ENCODE peak calls at places on chromosomes 4 and X, in six cellular contexts. R, L, E, N, Z and O are unnamed samples.

GRCh38 chr4:48017108-48017527 is 546 bp downstream of the NIPAL1 start:
- DNase-seq in R (peak), L (peak), E (peak), N (peak), Z (no peak), O (peak)

GRCh38 chr4:106898621-106899230 is 137.4 kb downstream of the DKK2 start:
- DNase-seq in R (peak), L (peak), E (no peak), N (peak), Z (peak), O (peak)

GRCh38 chrX:46577116-46578005 is 3.8 kb downstream of the CHST7 start:
- DNase-seq in R (peak), L (peak), E (no peak), N (no peak), Z (no peak), O (peak)

GRCh38 chrX:31590581-31591113 is 518.8 kb upstream of the FTHL17 start:
- DNase-seq in R (peak), L (peak), E (no peak), N (no peak), Z (no peak), O (peak)

GRCh38 chrX:42237956-42238355 is 314.6 kb upstream of the CASK start:
- DNase-seq in R (peak), L (no peak), E (no peak), N (no peak), Z (no peak), O (no peak)

GRCh38 chr4:181475781-181476180 is 767.4 kb upstream of the TENM3 start:
- DNase-seq in R (no peak), L (peak), E (no peak), N (no peak), Z (no peak), O (no peak)

GRCh38 chr4:56496241-56496640 is 9.3 kb upstream of the ARL9 start:
- DNase-seq in R (no peak), L (no peak), E (no peak), N (no peak), Z (no peak), O (no peak)

GRCh38 chr4:2937986-2938385 is 25.2 kb downstream of the NOP14 start:
- DNase-seq in R (no peak), L (no peak), E (peak), N (no peak), Z (no peak), O (no peak)

GRCh38 chr4:52200339-52200725 is 149.2 kb downstream of the SPATA18 start:
- DNase-seq in R (no peak), L (no peak), E (no peak), N (no peak), Z (no peak), O (no peak)

GRCh38 chrX:39491548-39492297 is 606.0 kb downstream of the BCOR start:
- DNase-seq in R (no peak), L (no peak), E (no peak), N (no peak), Z (no peak), O (no peak)

GRCh38 chrX:43870758-43871419 is 11.4 kb downstream of the MAOB start:
- DNase-seq in R (no peak), L (no peak), E (no peak), N (no peak), Z (no peak), O (no peak)

GRCh38 chr4:186666750-186667149 is 56.9 kb downstream of the FAT1 start:
- DNase-seq in R (no peak), L (peak), E (no peak), N (no peak), Z (no peak), O (peak)

GRCh38 chr4:147479817-147480216 is 1.1 kb upstream of the EDNRA start:
- DNase-seq in R (peak), L (peak), E (peak), N (no peak), Z (peak), O (peak)

GRCh38 chrX:154547245-154548027 is at the start of gene IKBKG:
- DNase-seq in R (peak), L (peak), E (peak), N (peak), Z (peak), O (peak)

GRCh38 chr4:63379750-63380522 is 1029.3 kb downstream of the TECRL start:
- DNase-seq in R (no peak), L (no peak), E (no peak), N (no peak), Z (no peak), O (no peak)

GRCh38 chrX:17719651-17720050 is 17.6 kb upstream of the SCML1 start:
- DNase-seq in R (no peak), L (no peak), E (no peak), N (no peak), Z (no peak), O (no peak)

GRCh38 chrX:150934453-150934852 is 36.0 kb upstream of the CD99L2 start:
- DNase-seq in R (peak), L (peak), E (no peak), N (peak), Z (peak), O (peak)

GRCh38 chrX:63754141-63754859 is 30.7 kb downstream of the ARHGEF9 start:
- DNase-seq in R (peak), L (no peak), E (no peak), N (peak), Z (no peak), O (peak)